ENCODE peak calls at places on chromosomes 1 and 21, in eight cellular contexts. S is transverse colon, M is K562, T is SK-N-SH, U is stomach, I is HepG2, Z is sigmoid colon, H is ovary. D is an unnamed sample.

GRCh38 chr1:54971317-54971791 is 9.1 kb upstream of the TMEM61 start:
- DNase-seq in S (no peak), M (no peak), T (no peak), U (no peak), I (no peak), Z (no peak), H (no peak), D (no peak)

GRCh38 chr1:53326598-53327182 is 1.2 kb downstream of the LRP8 start:
- DNase-seq in S (no peak), M (peak; percentile 65), T (peak; percentile 76), U (no peak), I (no peak), Z (no peak), H (no peak), D (no peak)

GRCh38 chr1:98653186-98653585 is 8.3 kb upstream of the SNX7 start:
- DNase-seq in S (no peak), M (no peak), T (no peak), U (no peak), I (no peak), Z (no peak), H (no peak), D (no peak)

GRCh38 chr1:41427022-41427942 is 57.2 kb downstream of the EDN2 start:
- DNase-seq in S (no peak), M (no peak), T (peak; percentile 12), U (no peak), I (no peak), Z (no peak), H (no peak), D (no peak)

GRCh38 chr1:5637171-5637570 is 355.1 kb downstream of the NPHP4 start:
- DNase-seq in S (peak; percentile 39), M (peak; percentile 31), T (peak; percentile 48), U (peak; percentile 26), I (no peak), Z (no peak), H (no peak), D (peak; percentile 43)

GRCh38 chr1:223031690-223032601 is 111.1 kb downstream of the TLR5 start:
- DNase-seq in S (no peak), M (no peak), T (no peak), U (no peak), I (no peak), Z (peak; percentile 88), H (peak; percentile 52), D (peak; percentile 76)

GRCh38 chr1:30700528-30701265 is 22.7 kb downstream of the MATN1 start:
- DNase-seq in S (peak; percentile 33), M (peak; percentile 55), T (no peak), U (no peak), I (no peak), Z (peak; percentile 95), H (peak; percentile 51), D (peak; percentile 44)

GRCh38 chr1:183276386-183276785 is 90.3 kb downstream of the LAMC2 start:
- DNase-seq in S (no peak), M (no peak), T (no peak), U (peak; percentile 10), I (no peak), Z (no peak), H (no peak), D (no peak)

GRCh38 chr1:215201301-215201700 is 118.8 kb downstream of the KCNK2 start:
- DNase-seq in S (no peak), M (no peak), T (no peak), U (no peak), I (no peak), Z (no peak), H (no peak), D (no peak)

GRCh38 chr1:68293609-68294353 is 61.5 kb upstream of the WLS start:
- DNase-seq in S (no peak), M (no peak), T (no peak), U (no peak), I (no peak), Z (no peak), H (peak; percentile 22), D (no peak)

GRCh38 chr1:116738673-116739370 is 15.4 kb upstream of the CD2 start:
- DNase-seq in S (no peak), M (no peak), T (no peak), U (no peak), I (no peak), Z (no peak), H (no peak), D (no peak)

GRCh38 chr1:67674260-67675011 is 10.6 kb upstream of the GADD45A start:
- DNase-seq in S (peak; percentile 24), M (no peak), T (peak; percentile 75), U (no peak), I (no peak), Z (peak; percentile 65), H (peak; percentile 34), D (no peak)

GRCh38 chr1:30977105-30977504 is 68.5 kb upstream of the SDC3 start:
- DNase-seq in S (no peak), M (no peak), T (no peak), U (no peak), I (peak; percentile 27), Z (no peak), H (no peak), D (no peak)

GRCh38 chr1:39671433-39671792 is 494 bp downstream of the NT5C1A start:
- DNase-seq in S (no peak), M (no peak), T (peak; percentile 85), U (no peak), I (no peak), Z (no peak), H (peak; percentile 64), D (no peak)

GRCh38 chr1:10428956-10429355 is 1.3 kb upstream of the CENPS start:
- DNase-seq in S (no peak), M (no peak), T (no peak), U (no peak), I (no peak), Z (peak; percentile 55), H (no peak), D (no peak)

GRCh38 chr1:17201201-17202021 is 3.5 kb upstream of the PADI1 start:
- DNase-seq in S (no peak), M (no peak), T (no peak), U (no peak), I (no peak), Z (peak; percentile 60), H (no peak), D (no peak)

GRCh38 chr1:208243851-208244583 is at the start of gene PLXNA2:
- DNase-seq in S (peak; percentile 93), M (peak; percentile 34), T (peak; percentile 92), U (peak; percentile 93), I (peak; percentile 52), Z (peak; percentile 90), H (peak; percentile 76), D (peak; percentile 69)

GRCh38 chr1:88302843-88303486 is 381.1 kb upstream of the PKN2 start:
- DNase-seq in S (no peak), M (no peak), T (no peak), U (no peak), I (peak; percentile 8), Z (no peak), H (peak; percentile 18), D (peak; percentile 14)

GRCh38 chr21:29717659-29718058 is 222.1 kb downstream of the GRIK1 start:
- DNase-seq in S (no peak), M (peak; percentile 18), T (no peak), U (no peak), I (no peak), Z (no peak), H (no peak), D (no peak)
- TF ChIP-seq EP300 in S (no peak), M (no peak), T (no peak), U (no peak), I (no peak), Z (no peak), H (no peak), D (no peak)

GRCh38 chr1:200043330-200043668 is 15.8 kb downstream of the NR5A2 start:
- DNase-seq in S (no peak), M (no peak), T (no peak), U (no peak), I (no peak), Z (no peak), H (no peak), D (no peak)
- H3K27me3 ChIP-seq in S (peaks cover 85% of the 10 kb centered on the region), M (peaks cover 53% of the 10 kb centered on the region), T (peaks cover 70% of the 10 kb centered on the region), U (peaks cover 30% of the 10 kb centered on the region), I (peaks cover 8% of the 10 kb centered on the region), Z (peaks cover 99% of the 10 kb centered on the region), H (no peaks in the 10 kb centered on the region), D (peaks cover 3% of the 10 kb centered on the region)

DNA sequence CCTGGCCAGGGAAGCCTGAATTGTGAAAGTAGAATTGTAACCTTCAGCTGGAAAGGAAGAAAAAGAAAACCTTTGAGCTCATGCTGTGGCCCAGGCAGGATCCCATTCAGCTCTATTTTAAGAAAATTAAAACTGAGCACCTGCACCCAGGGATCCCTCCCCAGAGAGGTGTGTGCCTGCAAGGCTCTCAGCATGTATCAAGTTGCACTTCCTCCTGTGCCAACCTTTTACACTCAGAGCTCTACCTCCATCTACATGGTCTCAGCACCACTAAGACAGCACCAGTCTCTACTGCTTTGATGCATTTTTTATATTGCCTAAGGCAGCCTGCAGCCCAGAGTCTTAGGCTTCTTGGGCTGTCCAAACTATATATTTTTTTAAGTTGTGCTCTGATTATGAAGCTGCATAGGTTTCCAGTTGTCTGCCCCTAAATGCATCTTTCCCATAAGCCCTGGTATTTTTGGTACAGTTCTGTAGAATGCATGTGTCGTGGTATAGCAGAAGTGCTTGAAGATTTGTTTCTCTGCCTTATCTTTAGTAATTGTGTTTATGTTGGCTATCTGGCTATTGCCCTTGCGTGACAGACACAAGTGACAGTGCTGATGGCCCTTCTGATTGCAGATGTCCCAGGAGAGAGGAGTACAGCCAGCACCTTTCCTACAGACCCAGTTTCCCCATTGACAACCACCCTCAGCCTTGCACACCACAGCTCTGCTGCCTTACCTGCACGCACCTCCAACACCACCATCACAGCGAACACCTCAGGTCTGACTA is 63.1 kb downstream of the PTPRC start:
- DNase-seq in S (no peak), M (no peak), T (peak; percentile 11), U (no peak), I (no peak), Z (no peak), H (no peak), D (no peak)
- TF ChIP-seq EP300 in S (no peak), M (no peak), T (no peak), U (no peak), I (no peak), Z (no peak), H (no peak), D (no peak)

DNA sequence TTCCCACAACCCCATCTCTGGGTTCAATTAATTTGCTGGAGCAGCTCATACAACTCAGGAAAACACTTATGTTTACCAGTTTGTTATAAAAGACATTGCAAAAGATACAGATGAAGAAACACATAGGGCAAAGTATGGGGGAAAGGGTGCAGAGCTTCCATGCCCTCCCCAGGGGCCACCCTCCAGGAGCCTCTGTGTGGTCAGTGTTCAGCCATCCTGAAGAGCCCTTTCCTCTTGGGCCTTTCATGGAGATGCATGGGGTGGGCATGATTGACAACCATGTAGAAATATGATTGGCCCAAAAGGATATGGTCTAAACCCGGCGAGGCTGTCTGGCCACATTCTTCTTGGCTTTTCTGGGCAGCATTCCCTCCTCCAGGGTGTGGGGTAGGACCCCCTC is 56.8 kb upstream of the PDE9A start:
- DNase-seq in S (no peak), M (no peak), T (no peak), U (no peak), I (no peak), Z (no peak), H (no peak), D (no peak)
- H3K27me3 ChIP-seq in S (no peaks in the 10 kb centered on the region), M (peaks cover 78% of the 10 kb centered on the region), T (no peaks in the 10 kb centered on the region), U (no peaks in the 10 kb centered on the region), I (no peaks in the 10 kb centered on the region), Z (peaks cover 6% of the 10 kb centered on the region), H (no peaks in the 10 kb centered on the region), D (no peaks in the 10 kb centered on the region)

GRCh38 chr1:169368406-169368769 is 393 bp downstream of the BLZF1 start:
- DNase-seq in S (peak; percentile 23), M (peak; percentile 45), T (peak; percentile 4), U (peak; percentile 26), I (peak; percentile 2), Z (no peak), H (no peak), D (no peak)
- TF ChIP-seq EP300 in S (no peak), M (no peak), T (no peak), U (no peak), I (no peak), Z (no peak), H (no peak), D (no peak)